ENCODE peak calls at places on chromosomes 5 and 9, in eight cellular contexts. D, X, H, I, T, B, J and V are unnamed samples.

GRCh38 chr5:36366883-36367282 is 65.2 kb upstream of the RANBP3L start:
- DNase-seq in D (no peak), T (no peak), X (peak), J (no peak), I (no peak), H (no peak), B (no peak), V (no peak)

GRCh38 chr5:23332650-23333251 is 174.7 kb upstream of the PRDM9 start:
- DNase-seq in T (no peak), X (no peak), D (no peak), B (no peak), H (no peak), I (peak), J (no peak), V (no peak)

GRCh38 chr5:96924016-96924443 is 11.8 kb upstream of the LNPEP start:
- DNase-seq in X (no peak), B (no peak), I (peak), H (no peak), T (peak), J (no peak), D (no peak), V (no peak)

GRCh38 chr9:136564379-136564988 is 18.6 kb upstream of the NOTCH1 start:
- DNase-seq in D (no peak), H (peak), T (peak), I (no peak), X (peak), J (peak), B (peak), V (peak)

GRCh38 chr9:137679249-137679648 is 60.4 kb downstream of the EHMT1 start:
- DNase-seq in D (no peak), I (no peak), H (no peak), J (no peak), B (no peak), X (no peak), T (no peak), V (no peak)

GRCh38 chr5:54062958-54063357 is 247.4 kb downstream of the ARL15 start:
- DNase-seq in I (no peak), B (no peak), D (no peak), J (no peak), X (peak), T (no peak), H (no peak), V (peak)

GRCh38 chr9:137382444-137382727 is 40.6 kb downstream of the EXD3 start:
- DNase-seq in X (no peak), J (no peak), T (no peak), D (no peak), H (peak), I (no peak), B (no peak), V (no peak)

GRCh38 chr9:108671794-108672193 is 184.0 kb downstream of the ACTL7B start:
- DNase-seq in J (no peak), T (no peak), H (no peak), B (no peak), I (no peak), D (no peak), X (peak), V (no peak)

GRCh38 chr9:137297966-137298365 is 4.1 kb downstream of the NRARP start:
- DNase-seq in J (peak), I (no peak), B (no peak), D (no peak), H (peak), T (no peak), X (no peak), V (no peak)

GRCh38 chr9:121675969-121676822 is 24.8 kb downstream of the DAB2IP start:
- DNase-seq in T (no peak), J (no peak), H (peak), B (no peak), I (peak), X (no peak), D (no peak), V (no peak)

GRCh38 chr5:108867661-108868060 is 120.0 kb downstream of the FER start:
- DNase-seq in X (no peak), I (no peak), D (no peak), T (no peak), H (no peak), B (no peak), J (no peak), V (no peak)

GRCh38 chr9:131817073-131817472 is 77.2 kb upstream of the RAPGEF1 start:
- DNase-seq in T (no peak), B (no peak), I (no peak), H (no peak), X (no peak), J (no peak), D (no peak), V (no peak)

GRCh38 chr5:173472164-173472563 is 143.9 kb upstream of the STC2 start:
- DNase-seq in X (peak), B (peak), I (no peak), T (peak), H (peak), J (no peak), D (peak), V (peak)

GRCh38 chr5:142420521-142420920 is 95.7 kb upstream of the SPRY4 start:
- DNase-seq in H (no peak), X (no peak), D (no peak), T (no peak), J (no peak), I (no peak), B (no peak), V (no peak)

GRCh38 chr5:107519900-107520354 is 150.8 kb downstream of the EFNA5 start:
- DNase-seq in H (no peak), X (peak), J (no peak), I (peak), B (no peak), T (no peak), D (no peak), V (no peak)

GRCh38 chr9:12274577-12274976 is 418.6 kb upstream of the TYRP1 start:
- DNase-seq in I (peak), B (no peak), T (no peak), J (no peak), X (no peak), H (no peak), D (no peak), V (no peak)

GRCh38 chr5:79795764-79796398 is 106.2 kb downstream of the CMYA5 start:
- DNase-seq in I (no peak), B (no peak), D (peak), T (peak), H (peak), J (no peak), X (peak), V (peak)

GRCh38 chr9:113911850-113912249 is 35.7 kb downstream of the ZNF618 start:
- DNase-seq in J (no peak), H (no peak), X (no peak), D (no peak), B (no peak), I (no peak), T (no peak), V (no peak)

GRCh38 chr5:124337996-124338395 is 408.4 kb downstream of the ZNF608 start:
- DNase-seq in T (no peak), D (no peak), H (no peak), B (no peak), X (peak), J (no peak), I (no peak), V (peak)

GRCh38 chr9:92342825-92343488 is 17.2 kb downstream of the CENPP start:
- DNase-seq in I (no peak), B (no peak), D (no peak), J (no peak), T (no peak), H (no peak), X (peak), V (no peak)

GRCh38 chr5:17135050-17135449 is 82.4 kb upstream of the BASP1 start:
- DNase-seq in J (no peak), H (no peak), T (no peak), X (no peak), B (no peak), D (no peak), I (no peak), V (no peak)

GRCh38 chr5:95810305-95811125 is 12.0 kb downstream of the GLRX start:
- DNase-seq in X (no peak), I (no peak), D (peak), J (no peak), B (no peak), T (no peak), H (no peak), V (peak)

GRCh38 chr9:110065527-110065926 is 142.4 kb downstream of the C9orf152 start:
- DNase-seq in B (no peak), D (no peak), H (no peak), J (no peak), T (no peak), X (no peak), I (no peak), V (no peak)

GRCh38 chr5:115599502-115599901 is 2.8 kb downstream of the TICAM2 start:
- DNase-seq in X (peak), T (no peak), D (no peak), I (no peak), B (no peak), H (peak), J (no peak), V (peak)

GRCh38 chr5:25963251-25964008 is 1075.0 kb downstream of the CDH9 start:
- DNase-seq in B (no peak), D (no peak), I (no peak), J (no peak), T (no peak), H (no peak), X (no peak), V (no peak)

GRCh38 chr5:156815988-156816599 is 34.0 kb upstream of the PPP1R2B start:
- DNase-seq in T (peak), B (no peak), D (no peak), J (no peak), H (peak), I (peak), X (peak), V (no peak)

GRCh38 chr5:158979749-158980521 is 119.8 kb downstream of the EBF1 start:
- DNase-seq in D (no peak), J (peak), B (peak), X (peak), H (peak), I (peak), T (peak), V (peak)

GRCh38 chr9:6195714-6196360 is 19.8 kb upstream of the IL33 start:
- DNase-seq in D (no peak), H (no peak), X (no peak), T (no peak), B (no peak), J (no peak), I (no peak), V (no peak)

GRCh38 chr5:170536498-170536897 is 32.7 kb downstream of the KCNIP1 start:
- DNase-seq in X (no peak), T (no peak), D (no peak), B (no peak), H (no peak), J (no peak), I (no peak), V (no peak)

GRCh38 chr5:111930905-111931461 is 174.0 kb upstream of the NREP start:
- DNase-seq in T (no peak), B (no peak), H (no peak), D (no peak), I (no peak), J (no peak), X (peak), V (peak)

GRCh38 chr5:107669543-107670027 is 1.2 kb downstream of the EFNA5 start:
- DNase-seq in I (peak), B (peak), X (peak), J (peak), H (peak), D (no peak), T (peak), V (peak)

GRCh38 chr9:90722116-90722515 is 79.5 kb upstream of the DIRAS2 start:
- DNase-seq in J (no peak), X (no peak), H (no peak), B (no peak), T (no peak), I (no peak), D (no peak), V (no peak)

GRCh38 chr9:96491079-96491879 is 41.3 kb downstream of the HABP4 start:
- DNase-seq in J (no peak), I (peak), T (no peak), H (no peak), X (peak), B (no peak), D (no peak), V (no peak)

GRCh38 chr9:96492993-96493531 is 43.1 kb downstream of the HABP4 start:
- DNase-seq in I (no peak), T (no peak), J (no peak), D (no peak), X (no peak), H (no peak), B (no peak), V (no peak)

GRCh38 chr9:96493757-96494156 is 43.8 kb downstream of the HABP4 start:
- DNase-seq in T (no peak), J (no peak), I (no peak), D (no peak), B (no peak), H (no peak), X (no peak), V (no peak)

GRCh38 chr9:96490534-96491078 is 40.6 kb downstream of the HABP4 start:
- DNase-seq in B (no peak), I (no peak), T (no peak), X (no peak), H (no peak), J (no peak), D (no peak), V (no peak)

GRCh38 chr9:96491880-96492525 is 42.0 kb downstream of the HABP4 start:
- DNase-seq in J (no peak), X (no peak), D (no peak), H (no peak), T (no peak), I (no peak), B (no peak), V (no peak)
- H3K27ac ChIP-seq in J (no peak), X (no peak), D (no peak), H (peak), T (no peak), I (peak), B (peak), V (no peak)

DNA sequence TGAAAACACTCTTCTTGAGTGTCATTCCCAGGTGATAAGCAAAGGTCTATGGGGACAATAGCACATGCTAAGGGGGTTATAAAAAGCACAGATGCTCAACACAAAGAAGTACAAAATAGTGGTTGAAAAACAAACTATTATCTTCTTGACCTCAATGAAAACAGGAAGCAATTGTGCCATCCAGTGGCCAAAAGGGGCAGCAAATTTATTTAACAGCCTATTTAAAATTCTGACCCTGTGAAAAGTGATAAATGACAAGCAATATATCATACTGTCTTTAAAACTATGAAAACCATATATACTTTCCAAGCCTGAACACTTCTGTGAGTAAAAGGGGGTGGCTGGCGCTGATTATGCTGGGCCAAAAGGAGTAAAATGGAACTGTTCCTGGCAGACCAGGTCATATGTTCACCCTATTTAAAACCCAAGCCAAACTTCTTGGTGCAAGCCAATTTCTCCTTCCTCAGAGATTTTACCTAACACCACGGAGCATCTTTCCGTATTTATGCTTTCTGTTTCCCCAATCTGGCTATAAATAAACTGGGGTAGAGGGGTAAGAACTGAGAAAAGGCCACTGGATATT is 29.7 kb downstream of the TEX10 start:
- DNase-seq in D (no peak), J (no peak), H (no peak), B (no peak), I (peak), T (no peak), X (peak), V (peak)
- TF ChIP-seq CTCF in D (peak), J (no peak), H (peak), B (peak), I (peak), T (peak), X (peak), V (peak)

DNA sequence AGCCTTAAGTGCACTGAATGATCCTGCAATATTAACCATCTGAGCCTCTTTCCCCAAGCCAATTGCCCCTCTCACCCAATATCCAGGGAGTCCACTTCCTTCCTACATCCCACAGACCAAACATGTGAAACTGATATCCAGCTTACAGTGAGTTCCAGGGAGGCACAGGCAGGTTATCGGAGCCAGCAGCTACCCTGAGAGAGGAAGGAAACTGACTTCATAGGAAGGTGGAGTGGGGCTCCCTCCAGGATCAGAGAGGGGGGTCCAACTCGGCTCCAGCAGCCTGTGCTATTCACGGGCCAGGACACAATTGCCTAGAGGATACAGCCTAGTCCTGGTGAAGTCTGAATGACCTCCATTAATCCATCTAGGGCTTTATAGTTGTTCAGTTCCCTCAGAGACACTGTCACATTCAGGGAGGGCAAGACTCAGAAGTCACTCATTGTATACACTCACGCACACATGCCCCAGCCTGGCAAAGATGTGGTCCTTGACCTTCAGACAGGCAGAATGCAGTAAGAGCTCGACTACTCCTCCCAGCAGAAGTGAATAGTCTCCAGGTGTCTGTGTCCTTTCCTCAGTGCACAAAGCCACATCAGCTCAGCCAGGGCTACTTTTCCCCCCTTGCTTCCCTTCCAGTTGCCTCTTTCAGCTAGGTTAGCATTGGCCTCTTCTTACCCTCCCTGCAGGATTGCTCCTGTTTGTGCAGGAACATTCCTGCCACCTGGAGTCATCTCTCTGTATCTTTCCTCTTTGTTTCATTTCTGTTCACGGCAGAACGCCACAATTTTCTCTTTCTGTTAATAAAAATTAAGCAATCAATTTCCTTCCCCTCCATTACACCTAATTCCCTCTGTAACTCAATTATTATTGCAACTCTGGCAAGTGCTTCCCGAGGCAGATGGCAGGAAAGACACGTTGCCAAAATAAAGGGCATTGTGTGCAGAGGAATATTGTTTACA is 501.7 kb downstream of the ARHGEF28 start:
- DNase-seq in J (no peak), D (peak), X (peak), B (no peak), T (peak), H (no peak), I (no peak), V (peak)
- H3K4me3 ChIP-seq in J (no peak), D (no peak), X (peak), B (no peak), T (no peak), H (no peak), I (no peak), V (no peak)

GRCh38 chr9:134544388-134545212 is 97.0 kb upstream of the COL5A1 start:
- DNase-seq in I (peak), J (no peak), H (peak), X (peak), T (no peak), D (no peak), B (peak), V (peak)
- H3K27ac ChIP-seq in I (no peak), J (no peak), H (peak), X (peak), T (peak), D (peak), B (no peak), V (no peak)